ENCODE peak calls at places on chromosome 1, in eight cellular contexts. A is activated T-cell treated with anti-CD3 and anti-CD28 coated beads, Interleukin-2, amount 50 U/mL, for 1 hour; Z is caudate nucleus; P is KBM-7; Y is breast epithelium; I is adipocyte; H is A172; N is H9. B is an unnamed sample.

GRCh38 chr1:84889437-84889836 is 3.6 kb downstream of the LPAR3 start:
- DNase-seq in A (no peak), Z (no peak), P (peak), Y (no peak), I (no peak), H (no peak), N (no peak), B (no peak)

GRCh38 chr1:114238066-114238465 is 84.4 kb upstream of the SYT6 start:
- DNase-seq in A (no peak), Z (no peak), P (no peak), Y (no peak), I (no peak), H (no peak), N (no peak), B (no peak)

GRCh38 chr1:8182034-8182761 is 135.7 kb upstream of the SLC45A1 start:
- DNase-seq in A (no peak), Z (no peak), P (no peak), Y (no peak), I (peak), H (peak), N (no peak), B (peak)

GRCh38 chr1:232992227-232992626 is 41.8 kb downstream of the NTPCR start:
- DNase-seq in A (no peak), Z (no peak), P (no peak), Y (no peak), I (no peak), H (no peak), N (no peak), B (no peak)

GRCh38 chr1:158830904-158831507 is at the start of gene MNDA:
- DNase-seq in A (no peak), Z (no peak), P (peak), Y (no peak), I (no peak), H (no peak), N (no peak), B (peak)

GRCh38 chr1:174652496-174653280 is 204.9 kb downstream of the GPR52 start:
- DNase-seq in A (no peak), Z (no peak), P (no peak), Y (no peak), I (no peak), H (no peak), N (peak), B (no peak)

GRCh38 chr1:54981466-54981865 is 1.0 kb downstream of the TMEM61 start:
- DNase-seq in A (no peak), Z (no peak), P (no peak), Y (no peak), I (no peak), H (no peak), N (no peak), B (no peak)

GRCh38 chr1:219372916-219373615 is 199.4 kb downstream of the LYPLAL1 start:
- DNase-seq in A (no peak), Z (no peak), P (no peak), Y (no peak), I (no peak), H (no peak), N (no peak), B (no peak)

GRCh38 chr1:64692911-64693310 is 52.0 kb upstream of the RAVER2 start:
- DNase-seq in A (no peak), Z (no peak), P (no peak), Y (no peak), I (peak), H (no peak), N (no peak), B (no peak)

GRCh38 chr1:43074244-43074643 is 97.8 kb downstream of the EBNA1BP2 start:
- DNase-seq in A (no peak), Z (no peak), P (no peak), Y (no peak), I (no peak), H (no peak), N (no peak), B (peak)

GRCh38 chr1:232174306-232174705 is 455.6 kb downstream of the SIPA1L2 start:
- DNase-seq in A (no peak), Z (no peak), P (peak), Y (no peak), I (no peak), H (no peak), N (no peak), B (peak)

GRCh38 chr1:62746086-62746808 is 37.7 kb upstream of the ATG4C start:
- DNase-seq in A (no peak), Z (no peak), P (peak), Y (no peak), I (peak), H (peak), N (no peak), B (peak)

GRCh38 chr1:26705788-26706237 is 10.0 kb downstream of the ARID1A start:
- DNase-seq in A (no peak), Z (no peak), P (no peak), Y (no peak), I (peak), H (peak), N (no peak), B (peak)

GRCh38 chr1:196277860-196278259 is 330.4 kb downstream of the KCNT2 start:
- DNase-seq in A (no peak), Z (no peak), P (no peak), Y (no peak), I (no peak), H (no peak), N (no peak), B (no peak)

GRCh38 chr1:101264699-101265098 is 27.9 kb downstream of the S1PR1 start:
- DNase-seq in A (no peak), Z (no peak), P (peak), Y (no peak), I (no peak), H (peak), N (no peak), B (peak)

GRCh38 chr1:65558215-65558614 is 137.7 kb downstream of the LEPR start:
- DNase-seq in A (no peak), Z (no peak), P (no peak), Y (no peak), I (peak), H (no peak), N (no peak), B (no peak)

GRCh38 chr1:221741364-221741970 is 422 bp downstream of the DUSP10 start:
- DNase-seq in A (peak), Z (no peak), P (peak), Y (peak), I (peak), H (peak), N (no peak), B (no peak)

GRCh38 chr1:12598914-12599463 is 19.0 kb downstream of the DHRS3 start:
- DNase-seq in A (no peak), Z (no peak), P (no peak), Y (no peak), I (no peak), H (no peak), N (no peak), B (no peak)

GRCh38 chr1:213337025-213337678 is 286.1 kb downstream of the RPS6KC1 start:
- DNase-seq in A (no peak), Z (no peak), P (no peak), Y (no peak), I (no peak), H (no peak), N (no peak), B (no peak)

GRCh38 chr1:21246905-21247642 is 43.2 kb downstream of the ECE1 start:
- DNase-seq in A (no peak), Z (no peak), P (no peak), Y (peak), I (no peak), H (no peak), N (no peak), B (no peak)

GRCh38 chr1:155241069-155241679 is 14.1 kb downstream of the ENTREP3 start:
- DNase-seq in A (no peak), Z (peak), P (peak), Y (peak), I (peak), H (peak), N (peak), B (peak)

GRCh38 chr1:219161371-219161975 is 12.2 kb upstream of the LYPLAL1 start:
- DNase-seq in A (no peak), Z (no peak), P (no peak), Y (no peak), I (no peak), H (no peak), N (no peak), B (no peak)

GRCh38 chr1:66388918-66389317 is 145.0 kb upstream of the SGIP1 start:
- DNase-seq in A (no peak), Z (no peak), P (no peak), Y (no peak), I (no peak), H (no peak), N (no peak), B (no peak)

GRCh38 chr1:86775395-86775794 is 71.0 kb downstream of the SH3GLB1 start:
- DNase-seq in A (no peak), Z (no peak), P (no peak), Y (no peak), I (no peak), H (no peak), N (no peak), B (no peak)

GRCh38 chr1:209404577-209404976 is 178.9 kb upstream of the CAMK1G start:
- DNase-seq in A (no peak), Z (no peak), P (no peak), Y (peak), I (no peak), H (peak), N (no peak), B (no peak)

GRCh38 chr1:61293197-61293596 is 210.8 kb downstream of the NFIA start:
- DNase-seq in A (no peak), Z (no peak), P (no peak), Y (no peak), I (peak), H (no peak), N (no peak), B (no peak)

GRCh38 chr1:112544753-112545152 is 36.0 kb downstream of the WNT2B start:
- DNase-seq in A (no peak), Z (no peak), P (no peak), Y (no peak), I (peak), H (no peak), N (no peak), B (no peak)

GRCh38 chr1:11653616-11654570 is at the start of gene FBXO2:
- DNase-seq in A (no peak), Z (no peak), P (no peak), Y (no peak), I (peak), H (no peak), N (no peak), B (no peak)

GRCh38 chr1:228923973-228924766 is 188.9 kb downstream of the RHOU start:
- DNase-seq in A (no peak), Z (no peak), P (no peak), Y (no peak), I (no peak), H (no peak), N (no peak), B (no peak)

GRCh38 chr1:200445213-200445612 is 35.4 kb upstream of the ZNF281 start:
- DNase-seq in A (no peak), Z (no peak), P (no peak), Y (no peak), I (no peak), H (peak), N (no peak), B (no peak)

GRCh38 chr1:43545321-43545685 is 14.6 kb downstream of the PTPRF start:
- DNase-seq in A (no peak), Z (no peak), P (no peak), Y (no peak), I (no peak), H (no peak), N (no peak), B (no peak)

GRCh38 chr1:147630447-147630846 is 39.9 kb downstream of the ACP6 start:
- DNase-seq in A (no peak), Z (no peak), P (no peak), Y (no peak), I (no peak), H (no peak), N (no peak), B (no peak)

GRCh38 chr1:68570859-68571258 is 74.0 kb upstream of the DEPDC1 start:
- DNase-seq in A (no peak), Z (no peak), P (no peak), Y (no peak), I (peak), H (no peak), N (no peak), B (no peak)

GRCh38 chr1:240237305-240237721 is 145.6 kb downstream of the FMN2 start:
- DNase-seq in A (no peak), Z (no peak), P (no peak), Y (no peak), I (peak), H (peak), N (no peak), B (no peak)

GRCh38 chr1:156838972-156839371 is 19.9 kb downstream of the INSRR start:
- DNase-seq in A (peak), Z (no peak), P (peak), Y (no peak), I (peak), H (no peak), N (peak), B (peak)

GRCh38 chr1:229621663-229622062 is 4.3 kb downstream of the TAF5L start:
- DNase-seq in A (no peak), Z (no peak), P (no peak), Y (no peak), I (peak), H (no peak), N (no peak), B (no peak)

B was measured in RPMI8226.